ENCODE peak calls at places on chromosomes 7 and 10, in nine cellular contexts. X is sigmoid colon, A is suprapubic skin, C is body of pancreas, E is adrenal gland, I is IMR-90, D is ovary, G is spleen, U is Peyer's patch. Z is an unnamed sample.

GRCh38 chr10:45374451-45375052 is 536 bp downstream of the ALOX5 start:
- DNase-seq in E (no peak), D (no peak), X (no peak), I (no peak), C (peak; percentile 59), A (no peak), G (peak; percentile 86), U (no peak), Z (no peak)

GRCh38 chr7:23615331-23615730 is 18.1 kb downstream of the CCDC126 start:
- DNase-seq in I (peak; percentile 34), C (no peak), E (no peak), D (no peak), G (no peak), U (no peak), X (no peak), A (no peak), Z (no peak)

GRCh38 chr10:46536781-46537180 is 19.7 kb downstream of the GPRIN2 start:
- DNase-seq in U (no peak), E (no peak), D (no peak), C (peak; percentile 6), G (peak; percentile 64), A (peak; percentile 57), X (peak; percentile 49), I (no peak), Z (no peak)

GRCh38 chr10:69669408-69669807 is 39.4 kb downstream of the FAM241B start:
- DNase-seq in C (no peak), G (no peak), U (no peak), I (no peak), X (no peak), E (no peak), A (no peak), D (no peak), Z (no peak)

GRCh38 chr7:953547-954327 is 743 bp downstream of the ADAP1 start:
- DNase-seq in X (peak; percentile 86), U (no peak), C (peak; percentile 70), G (peak; percentile 92), A (peak; percentile 71), E (no peak), D (no peak), I (peak; percentile 17), Z (no peak)

GRCh38 chr10:18238875-18239485 is 98.8 kb downstream of the CACNB2 start:
- DNase-seq in I (peak; percentile 70), D (peak; percentile 43), E (no peak), C (no peak), X (no peak), G (no peak), A (no peak), U (no peak), Z (no peak)

GRCh38 chr7:123460616-123461015 is 73.8 kb downstream of the IQUB start:
- DNase-seq in X (no peak), G (no peak), C (no peak), E (no peak), A (no peak), I (peak; percentile 16), U (no peak), D (no peak), Z (no peak)

GRCh38 chr7:112103246-112103645 is 103.0 kb downstream of the DOCK4 start:
- DNase-seq in E (no peak), I (peak; percentile 56), X (no peak), G (no peak), D (no peak), C (no peak), A (no peak), U (no peak), Z (no peak)

GRCh38 chr7:20007510-20007909 is 209.7 kb downstream of the MACC1 start:
- DNase-seq in X (no peak), C (no peak), A (no peak), U (no peak), E (no peak), G (no peak), I (no peak), D (no peak), Z (no peak)

GRCh38 chr7:20016669-20017068 is 200.5 kb downstream of the MACC1 start:
- DNase-seq in X (no peak), I (no peak), G (no peak), U (no peak), A (no peak), E (no peak), D (no peak), C (no peak), Z (no peak)

GRCh38 chr7:20013551-20013950 is 203.6 kb downstream of the MACC1 start:
- DNase-seq in X (no peak), A (no peak), U (no peak), G (no peak), I (no peak), C (no peak), E (no peak), D (no peak), Z (no peak)

GRCh38 chr7:20010877-20011276 is 206.3 kb downstream of the MACC1 start:
- DNase-seq in E (no peak), A (no peak), C (no peak), I (no peak), D (no peak), X (no peak), U (no peak), G (no peak), Z (no peak)

GRCh38 chr7:20012100-20012499 is 205.1 kb downstream of the MACC1 start:
- DNase-seq in E (no peak), U (no peak), A (no peak), G (no peak), X (no peak), I (no peak), C (no peak), D (no peak), Z (no peak)
- TF ChIP-seq POLR2A in E (no peak), U (no peak), A (no peak), G (no peak), X (no peak), I (no peak), C (no peak), D (no peak), Z (no peak)

GRCh38 chr10:84156009-84156408 is 16.7 kb downstream of the GHITM start:
- DNase-seq in X (no peak), E (no peak), U (no peak), C (no peak), I (no peak), G (no peak), A (no peak), D (no peak), Z (no peak)

GRCh38 chr10:84158549-84158948 is 15.1 kb upstream of the GPR15LG start:
- DNase-seq in A (no peak), U (no peak), D (no peak), I (no peak), G (no peak), X (no peak), E (no peak), C (no peak), Z (no peak)

GRCh38 chr10:84156768-84157167 is 16.8 kb upstream of the GPR15LG start:
- DNase-seq in G (peak; percentile 84), D (no peak), C (no peak), U (no peak), I (peak; percentile 10), A (no peak), E (no peak), X (no peak), Z (no peak)

GRCh38 chr10:84159076-84159475 is 14.5 kb upstream of the GPR15LG start:
- DNase-seq in D (no peak), I (no peak), C (no peak), X (no peak), E (no peak), A (no peak), U (no peak), G (no peak), Z (no peak)

GRCh38 chr10:84158061-84158460 is 15.5 kb upstream of the GPR15LG start:
- DNase-seq in G (no peak), E (no peak), I (no peak), X (no peak), D (no peak), C (no peak), U (no peak), A (no peak), Z (no peak)
- TF ChIP-seq POLR2A in G (no peak), E (no peak), I (no peak), X (no peak), D (no peak), C (no peak), U (no peak), A (no peak), Z (no peak)

DNA sequence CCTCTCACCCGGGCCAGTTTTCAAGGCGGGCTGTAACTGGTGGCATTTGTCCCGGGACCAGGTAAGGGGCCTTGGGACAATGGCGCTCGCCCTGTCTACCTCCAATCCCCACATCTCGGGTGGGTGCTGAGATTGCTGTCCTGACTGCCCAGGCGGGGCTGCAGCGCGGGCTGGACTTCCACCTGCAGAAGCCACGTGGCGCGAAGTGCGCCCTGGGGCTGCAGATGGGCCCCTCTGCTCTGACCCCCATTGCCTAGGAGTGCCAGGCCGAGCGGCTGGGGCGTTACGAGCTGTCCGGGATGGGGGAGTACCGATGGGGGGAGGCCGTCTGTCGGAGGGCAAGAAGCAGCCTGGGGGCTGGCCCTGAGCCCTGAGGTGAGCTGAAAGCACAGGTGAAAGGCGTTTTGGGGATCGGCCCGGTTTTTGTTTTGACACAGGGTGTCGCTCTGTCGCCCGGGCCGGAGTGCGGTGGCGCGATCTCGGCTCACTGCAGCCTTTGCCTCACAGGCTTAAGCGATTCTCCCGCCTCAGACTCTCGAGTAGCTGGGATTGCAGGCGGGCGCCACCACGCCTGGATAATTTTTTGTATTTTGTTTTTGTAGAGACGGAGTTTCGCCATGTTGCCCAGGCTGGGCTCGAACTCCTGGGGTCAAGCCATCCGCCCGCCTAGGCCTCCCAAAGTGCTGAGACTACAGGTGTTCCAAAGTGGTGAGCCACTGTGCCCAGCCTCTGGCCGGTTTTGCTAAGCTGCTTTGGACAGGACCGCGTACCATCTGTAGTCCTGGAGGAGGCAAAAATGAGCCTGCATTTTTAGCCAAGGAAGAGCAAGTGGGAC is at the start of gene SFXN2:
- DNase-seq in A (peak; percentile 80), D (no peak), U (peak; percentile 59), E (no peak), G (no peak), X (no peak), C (peak; percentile 58), I (no peak), Z (no peak)
- TF ChIP-seq POLR2A in A (no peak), D (no peak), U (no peak), E (no peak), G (no peak), X (no peak), C (peak; percentile 68), I (no peak), Z (peak; percentile 81)

GRCh38 chr10:122983898-122984297 is 3.7 kb downstream of the PSTK start:
- DNase-seq in D (no peak), E (no peak), I (no peak), X (no peak), C (no peak), A (no peak), G (no peak), U (no peak), Z (no peak)

GRCh38 chr10:122981066-122981464 is 864 bp downstream of the PSTK start:
- DNase-seq in X (no peak), A (no peak), G (no peak), C (no peak), E (no peak), I (peak; percentile 53), D (no peak), U (no peak), Z (no peak)

GRCh38 chr10:122974543-122975064 is 5.6 kb upstream of the PSTK start:
- DNase-seq in U (no peak), X (no peak), G (no peak), I (no peak), E (no peak), A (no peak), C (no peak), D (no peak), Z (no peak)

GRCh38 chr10:122984708-122985107 is 4.5 kb downstream of the PSTK start:
- DNase-seq in X (no peak), E (no peak), D (no peak), U (no peak), A (no peak), G (no peak), C (no peak), I (no peak), Z (no peak)

DNA sequence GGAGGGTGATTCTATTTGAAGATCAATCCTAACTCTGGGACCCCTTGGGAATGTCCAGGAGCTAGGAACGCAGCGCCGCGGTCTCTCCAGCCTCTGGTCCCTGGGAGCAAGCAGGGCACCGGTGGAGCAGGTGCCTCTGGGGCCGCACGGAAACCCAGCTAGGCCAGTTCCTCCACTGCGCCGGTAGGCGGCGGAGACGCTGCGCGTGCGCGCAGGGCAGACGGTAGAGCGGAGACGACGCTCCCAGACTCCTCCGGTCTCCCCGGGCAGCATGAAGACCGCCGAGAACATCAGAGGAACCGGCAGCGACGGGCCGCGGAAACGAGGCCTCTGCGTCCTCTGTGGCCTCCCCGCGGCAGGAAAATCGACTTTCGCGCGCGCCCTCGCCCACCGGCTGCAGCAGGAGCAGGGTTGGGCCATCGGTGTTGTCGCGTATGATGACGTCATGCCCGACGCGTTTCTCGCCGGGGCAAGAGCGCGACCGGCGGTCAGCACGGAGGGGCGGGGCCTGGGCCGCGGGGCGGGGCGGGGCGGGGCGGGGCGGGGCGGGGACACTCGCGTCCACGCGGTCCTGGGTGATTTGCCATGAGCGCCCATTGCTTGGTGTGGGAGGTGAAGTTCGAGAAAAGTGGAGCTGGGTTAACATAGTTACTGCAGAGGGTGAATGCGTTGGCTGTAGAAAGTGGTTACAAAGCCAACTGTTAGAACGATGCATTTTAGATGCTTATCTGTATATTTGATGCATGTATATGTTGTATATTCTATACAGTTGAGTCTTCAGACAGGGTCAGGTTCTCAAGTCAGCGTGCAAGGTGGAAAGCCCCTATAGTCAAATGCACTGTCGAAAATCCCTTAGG is at the start of gene PSTK:
- DNase-seq in D (peak; percentile 90), C (peak; percentile 91), X (peak; percentile 96), A (peak; percentile 93), I (peak; percentile 92), G (peak; percentile 97), E (peak; percentile 95), U (peak; percentile 89), Z (peak; percentile 91)
- TF ChIP-seq POLR2A in D (peak; percentile 51), C (peak; percentile 66), X (no peak), A (no peak), I (peak; percentile 31), G (no peak), E (peak; percentile 80), U (peak; percentile 63), Z (peak; percentile 83)